ENCODE peak calls at places on chromosomes 5 and 9, in four cellular contexts. Y, L, P and J are unnamed samples.

GRCh38 chr9:124869466-124869985 is 7.6 kb downstream of the ARPC5L start:
- DNase-seq in Y (peak), L (peak), P (no peak), J (no peak)

GRCh38 chr9:104961238-104961637 is 33.3 kb upstream of the ABCA1 start:
- DNase-seq in Y (no peak), L (peak), P (no peak), J (peak)

GRCh38 chr5:171888051-171888481 is 102.4 kb downstream of the SMIM23 start:
- DNase-seq in Y (no peak), L (no peak), P (peak), J (no peak)

GRCh38 chr5:63055421-63055820 is 476.8 kb downstream of the LRRC70 start:
- DNase-seq in Y (no peak), L (no peak), P (no peak), J (no peak)

GRCh38 chr5:67081259-67081658 is 115.3 kb downstream of the CD180 start:
- DNase-seq in Y (no peak), L (no peak), P (no peak), J (no peak)

GRCh38 chr9:107638496-107638895 is 148.9 kb upstream of the KLF4 start:
- DNase-seq in Y (no peak), L (no peak), P (no peak), J (no peak)

GRCh38 chr5:154157483-154158378 is 32.8 kb upstream of the GALNT10 start:
- DNase-seq in Y (no peak), L (no peak), P (no peak), J (no peak)

GRCh38 chr9:95507456-95508241 is 9.1 kb downstream of the PTCH1 start:
- DNase-seq in Y (peak), L (peak), P (peak), J (no peak)

GRCh38 chr5:116154252-116154651 is 69.4 kb downstream of the COMMD10 start:
- DNase-seq in Y (no peak), L (no peak), P (no peak), J (no peak)

GRCh38 chr5:151023651-151024050 is 3.3 kb downstream of the GPX3 start:
- DNase-seq in Y (no peak), L (no peak), P (peak), J (no peak)

GRCh38 chr9:116153765-116154333 is at the start of gene PAPPA:
- DNase-seq in Y (no peak), L (no peak), P (no peak), J (no peak)

GRCh38 chr5:159017787-159018186 is 81.9 kb downstream of the EBF1 start:
- DNase-seq in Y (no peak), L (no peak), P (peak), J (peak)

GRCh38 chr9:33524431-33524947 is 438 bp downstream of the ANKRD18B start:
- DNase-seq in Y (no peak), L (peak), P (no peak), J (no peak)

GRCh38 chr5:115767424-115767823 is 49.0 kb downstream of the CDO1 start:
- DNase-seq in Y (no peak), L (no peak), P (no peak), J (no peak)

GRCh38 chr5:174575043-174575442 is 149.3 kb upstream of the MSX2 start:
- DNase-seq in Y (no peak), L (no peak), P (no peak), J (no peak)

GRCh38 chr5:174573210-174574014 is 151.0 kb upstream of the MSX2 start:
- DNase-seq in Y (no peak), L (no peak), P (no peak), J (no peak)

GRCh38 chr5:174570662-174571061 is 153.7 kb upstream of the MSX2 start:
- DNase-seq in Y (no peak), L (no peak), P (no peak), J (no peak)

GRCh38 chr5:174572591-174572990 is 151.8 kb upstream of the MSX2 start:
- DNase-seq in Y (no peak), L (no peak), P (no peak), J (no peak)

DNA sequence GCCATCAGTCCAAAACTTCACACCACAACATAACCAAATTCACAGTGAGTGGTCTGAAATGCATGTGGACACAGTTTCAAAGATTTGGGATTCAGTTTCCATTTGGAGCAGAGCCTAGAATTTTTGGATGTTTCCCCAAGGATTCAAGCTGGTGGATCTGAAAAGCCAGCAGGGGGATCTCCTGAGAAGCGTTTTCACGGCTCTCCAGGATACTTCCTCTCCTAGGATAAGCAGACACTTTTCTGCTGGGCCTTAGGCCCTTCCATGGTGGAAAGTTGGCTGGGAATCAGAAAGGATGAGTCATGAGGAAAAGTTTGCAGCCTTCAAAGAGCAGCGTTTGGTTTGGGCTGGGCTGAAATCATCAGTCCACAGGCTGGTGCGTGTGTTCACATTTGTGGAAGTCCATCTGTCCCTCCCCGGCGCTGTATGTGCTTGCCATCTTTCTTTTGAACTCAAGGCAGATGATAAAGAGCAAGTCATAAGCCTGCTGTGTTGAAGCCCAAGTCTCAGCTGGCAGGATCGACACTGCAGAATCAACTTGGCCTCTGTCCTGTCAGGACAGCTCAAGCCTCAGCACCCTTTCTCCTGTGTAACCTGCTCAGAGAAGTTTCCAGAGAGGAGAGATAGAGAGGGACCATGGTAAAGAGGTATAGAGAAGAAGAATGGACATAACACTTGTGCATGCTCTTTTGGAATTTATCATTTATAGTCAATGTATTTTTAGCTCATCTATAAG is 152.6 kb upstream of the MSX2 start:
- DNase-seq in Y (no peak), L (no peak), P (peak), J (no peak)
- TF ChIP-seq CTCF in Y (no peak), L (no peak), P (peak), J (no peak)

GRCh38 chr9:103789686-103790085 is 304.4 kb upstream of the SMC2 start:
- DNase-seq in Y (no peak), L (no peak), P (no peak), J (no peak)
- TF ChIP-seq CTCF in Y (no peak), L (peak), P (no peak), J (no peak)

GRCh38 chr9:93684806-93685553 is 108.6 kb downstream of the PHF2 start:
- DNase-seq in Y (no peak), L (no peak), P (no peak), J (peak)
- TF ChIP-seq CTCF in Y (no peak), L (peak), P (no peak), J (no peak)

DNA sequence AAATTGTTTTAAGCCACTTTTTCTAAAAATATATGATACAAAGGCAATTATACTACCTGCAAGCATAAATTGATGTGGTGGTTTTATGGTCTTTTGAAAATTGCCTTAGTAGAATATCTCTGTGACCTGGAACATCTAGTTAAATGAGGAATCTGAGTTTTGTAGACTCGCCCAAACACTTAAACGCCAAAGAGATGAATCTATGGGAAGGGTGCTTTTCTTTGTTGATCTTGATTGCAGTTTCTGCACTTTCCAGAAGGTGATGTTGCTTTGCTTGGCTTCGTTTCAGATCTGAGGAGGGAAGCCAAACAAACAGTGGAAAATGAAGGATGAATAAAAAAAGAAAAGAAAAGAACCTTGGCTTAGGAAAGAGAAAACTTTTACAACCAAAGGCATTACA is 1021.3 kb downstream of the NR2F1-AS1 start:
- DNase-seq in Y (no peak), L (no peak), P (no peak), J (no peak)
- TF ChIP-seq CTCF in Y (no peak), L (no peak), P (no peak), J (no peak)

DNA sequence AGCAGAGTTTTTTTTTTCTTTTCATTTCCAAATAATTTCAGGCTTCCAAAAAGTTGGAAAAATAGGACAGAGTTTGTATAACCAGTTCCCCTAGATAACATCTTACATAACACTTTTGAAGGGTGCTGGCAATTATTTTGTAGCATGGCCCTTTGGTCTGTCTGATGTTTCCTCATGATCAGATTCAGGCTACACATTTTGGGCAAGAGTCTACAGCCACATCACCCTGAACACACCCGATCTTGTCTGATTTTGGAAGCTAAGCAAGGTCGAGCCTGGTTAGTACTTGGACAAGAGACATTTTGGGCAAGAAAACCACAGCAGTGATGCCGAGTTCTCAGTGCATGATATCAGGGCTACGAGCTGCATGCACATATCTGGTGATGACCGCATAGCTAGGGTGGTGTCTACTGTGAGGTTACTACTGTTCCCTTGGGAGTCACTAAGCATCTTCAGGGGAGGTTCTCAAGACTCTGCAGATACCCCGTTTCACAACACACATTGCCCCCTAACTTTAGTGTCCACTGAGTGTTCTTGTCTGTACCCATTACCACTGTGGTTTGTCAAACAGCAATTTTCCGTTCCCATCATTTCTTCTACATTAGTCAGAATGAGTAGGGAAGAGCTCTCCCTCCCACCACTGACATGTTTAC is 86.2 kb downstream of the TTC39B start:
- DNase-seq in Y (no peak), L (no peak), P (no peak), J (no peak)
- TF ChIP-seq CTCF in Y (no peak), L (no peak), P (no peak), J (no peak)

GRCh38 chr9:109249615-109250014 is 71.2 kb downstream of the EPB41L4B start:
- DNase-seq in Y (no peak), L (peak), P (no peak), J (no peak)
- TF ChIP-seq CTCF in Y (no peak), L (peak), P (no peak), J (no peak)

GRCh38 chr5:145980718-145981117 is 44.3 kb downstream of the SH3RF2 start:
- DNase-seq in Y (no peak), L (no peak), P (no peak), J (no peak)
- TF ChIP-seq CTCF in Y (no peak), L (no peak), P (no peak), J (peak)